ENCODE peak calls at places on chromosomes 3 and 15, in four cellular contexts. Q is GM12878, B is WTC11, D is HepG2. V is an unnamed sample.

GRCh38 chr15:44101944-44102343 is 93.1 kb downstream of the FRMD5 start:
- DNase-seq in B (no peak), D (peak), Q (no peak), V (no peak)

GRCh38 chr3:99895106-99895705 is 77.5 kb downstream of the CMSS1 start:
- DNase-seq in Q (no peak), D (no peak), B (no peak), V (no peak)

GRCh38 chr15:96126859-96127258 is 203.6 kb upstream of the NR2F2 start:
- DNase-seq in D (no peak), B (peak), Q (no peak), V (no peak)

GRCh38 chr15:89556413-89557262 is 18.6 kb upstream of the TICRR start:
- DNase-seq in D (peak), B (peak), Q (no peak), V (peak)

GRCh38 chr3:15372918-15373317 is 40.5 kb upstream of the SH3BP5 start:
- DNase-seq in D (no peak), B (no peak), Q (no peak), V (no peak)

GRCh38 chr15:62619526-62619925 is 423.0 kb upstream of the TPM1 start:
- DNase-seq in B (no peak), Q (no peak), D (no peak), V (no peak)

GRCh38 chr3:13019243-13019701 is 54.0 kb downstream of the IQSEC1 start:
- DNase-seq in B (peak), D (no peak), Q (no peak), V (peak)

GRCh38 chr15:64938192-64938591 is 26.5 kb downstream of the ANKDD1A start:
- DNase-seq in B (no peak), D (peak), Q (no peak), V (no peak)

GRCh38 chr3:122530164-122530563 is 15.4 kb upstream of the KPNA1 start:
- DNase-seq in Q (no peak), D (no peak), B (no peak), V (no peak)

GRCh38 chr3:63964287-63965073 is 52.3 kb upstream of the SCAANT1 start:
- DNase-seq in B (no peak), Q (no peak), D (no peak), V (no peak)

GRCh38 chr3:18135083-18135814 is 289.9 kb downstream of the SATB1 start:
- DNase-seq in B (no peak), D (no peak), Q (no peak), V (no peak)

GRCh38 chr3:73341272-73341671 is 279.8 kb downstream of the EBLN2 start:
- DNase-seq in Q (no peak), B (no peak), D (no peak), V (no peak)

GRCh38 chr3:111338059-111338698 is 203.8 kb upstream of the CD96 start:
- DNase-seq in D (peak), Q (no peak), B (peak), V (peak)

GRCh38 chr3:157134620-157135191 is 25.2 kb downstream of the CCNL1 start:
- DNase-seq in Q (no peak), B (no peak), D (peak), V (no peak)

GRCh38 chr3:13166243-13167063 is 93.2 kb upstream of the IQSEC1 start:
- DNase-seq in Q (no peak), D (no peak), B (no peak), V (no peak)

GRCh38 chr3:81550415-81550814 is 211.0 kb downstream of the GBE1 start:
- DNase-seq in B (no peak), Q (no peak), D (no peak), V (no peak)

GRCh38 chr15:25437751-25438600 is 848 bp downstream of the UBE3A start:
- DNase-seq in D (peak), Q (no peak), B (peak), V (peak)

GRCh38 chr3:169026543-169027181 is 636.9 kb downstream of the MECOM start:
- DNase-seq in Q (no peak), B (no peak), D (peak), V (no peak)

GRCh38 chr3:149941186-149941585 is 29.5 kb downstream of the PFN2 start:
- DNase-seq in D (no peak), Q (no peak), B (no peak), V (no peak)

GRCh38 chr3:64351713-64352595 is 126.7 kb upstream of the PRICKLE2 start:
- DNase-seq in D (no peak), B (no peak), Q (no peak), V (no peak)

GRCh38 chr3:46400000-46400734 is 6.7 kb downstream of the CCR5AS start:
- DNase-seq in D (no peak), Q (no peak), B (no peak), V (peak)

GRCh38 chr3:33317963-33318708 is 40.9 kb downstream of the FBXL2 start:
- DNase-seq in D (peak), Q (no peak), B (no peak), V (no peak)

GRCh38 chr3:33312361-33312760 is 35.1 kb downstream of the FBXL2 start:
- DNase-seq in Q (no peak), B (no peak), D (no peak), V (no peak)

GRCh38 chr3:33315826-33316225 is 38.6 kb downstream of the FBXL2 start:
- DNase-seq in B (no peak), Q (no peak), D (peak), V (no peak)

GRCh38 chr3:33314993-33315392 is 37.8 kb downstream of the FBXL2 start:
- DNase-seq in Q (no peak), D (no peak), B (no peak), V (no peak)

DNA sequence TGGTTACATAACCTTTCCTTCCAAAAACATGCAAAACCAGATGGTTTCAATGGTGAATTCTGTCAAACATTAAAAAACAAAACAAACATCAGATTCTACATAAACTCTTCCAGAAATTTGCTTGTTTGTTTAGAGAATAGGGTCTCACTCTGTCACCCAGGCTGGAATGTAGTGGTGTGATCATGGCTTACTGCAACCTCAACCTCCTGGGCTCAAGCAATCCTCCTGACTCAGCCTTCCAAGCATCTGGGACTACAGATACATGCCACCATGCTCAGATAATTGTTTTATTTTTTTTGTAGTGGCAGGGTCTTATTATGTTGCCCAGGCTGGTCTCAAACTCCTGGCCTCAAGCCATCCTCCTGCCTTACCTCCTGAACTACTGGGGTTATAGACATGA is 36.1 kb downstream of the FBXL2 start:
- DNase-seq in B (no peak), D (no peak), Q (no peak), V (no peak)
- TF ChIP-seq CREM in B (no peak), D (no peak), Q (no peak), V (no peak)

GRCh38 chr3:66379565-66379964 is 121.3 kb downstream of the LRIG1 start:
- DNase-seq in B (no peak), Q (no peak), D (no peak), V (no peak)

GRCh38 chr3:66377800-66378199 is 123.0 kb downstream of the LRIG1 start:
- DNase-seq in Q (no peak), B (no peak), D (no peak), V (no peak)

GRCh38 chr3:66372681-66373350 is 128.0 kb downstream of the LRIG1 start:
- DNase-seq in Q (no peak), D (peak), B (peak), V (no peak)

GRCh38 chr3:66378256-66378655 is 122.6 kb downstream of the LRIG1 start:
- DNase-seq in D (no peak), B (peak), Q (no peak), V (peak)

GRCh38 chr3:66376568-66376967 is 124.3 kb downstream of the LRIG1 start:
- DNase-seq in D (peak), Q (no peak), B (no peak), V (no peak)
- TF ChIP-seq CREM in D (no peak), Q (no peak), B (no peak), V (no peak)

GRCh38 chr3:69867941-69868505 is 128.8 kb downstream of the MITF start:
- DNase-seq in Q (no peak), B (no peak), D (no peak), V (no peak)
- TF ChIP-seq CREM in Q (no peak), B (no peak), D (no peak), V (no peak)

DNA sequence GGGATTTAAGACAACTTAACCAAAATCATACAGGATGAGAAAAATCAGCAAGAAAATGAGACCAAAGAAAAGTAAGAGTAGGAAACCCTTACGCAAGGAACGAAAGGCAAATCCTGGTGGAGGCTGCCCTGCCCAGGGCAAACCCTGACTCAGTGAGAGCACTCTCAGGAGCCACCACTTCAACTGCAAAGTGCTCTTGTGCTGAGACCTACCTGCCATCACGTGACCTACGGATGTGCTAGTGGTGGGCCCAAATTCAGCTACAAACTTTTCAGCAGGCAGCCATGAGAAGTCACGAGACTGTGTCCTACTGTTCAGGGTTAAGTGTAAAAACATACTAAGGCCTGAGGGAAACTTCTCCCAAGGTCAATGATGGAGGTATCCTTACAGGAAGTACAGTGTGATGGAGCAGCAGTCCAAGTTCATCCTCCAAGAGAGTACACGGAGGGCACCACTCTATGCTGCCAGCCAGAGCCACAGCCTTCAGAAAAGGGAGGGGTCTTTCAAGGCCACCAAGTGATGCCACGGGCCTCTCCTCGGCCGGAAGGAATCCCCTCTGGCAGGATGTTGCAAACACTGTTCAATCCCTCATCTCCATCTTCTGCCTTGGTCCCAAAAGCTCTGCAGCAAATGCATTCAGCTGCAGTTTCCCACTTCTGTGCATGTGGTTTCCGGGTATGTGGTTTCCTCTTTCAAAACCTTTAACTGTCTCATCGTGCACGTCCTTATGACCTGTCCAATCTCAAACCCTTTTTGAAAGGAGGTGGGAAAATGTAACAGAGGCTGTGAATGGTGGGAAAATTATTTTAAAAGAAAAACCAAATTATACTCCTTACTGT is 9.5 kb downstream of the CHSY1 start:
- DNase-seq in B (no peak), D (no peak), Q (peak), V (no peak)
- TF ChIP-seq CREM in B (no peak), D (no peak), Q (peak), V (no peak)